ENCODE peak calls at places on chromosomes 16 and 17, in nine cellular contexts. K is BE2C; C is ascending aorta; J is GM12865; N is CD4-positive, alpha-beta T cell; L is body of pancreas; B is uterus; T is AG10803; Z is K562. A is an unnamed sample.
A peak's percentile ranks its signal among the peaks of the same experiment; 100 is the strongest.

GRCh38 chr17:18259621-18260331 is 686 bp upstream of the MIEF2 start:
- DNase-seq in J (no peak), K (no peak), C (no peak), Z (no peak), T (peak; percentile 55), N (no peak), L (no peak), B (no peak), A (no peak)

GRCh38 chr17:10192500-10192899 is 5.9 kb downstream of the GAS7 start:
- DNase-seq in C (no peak), T (peak; percentile 30), K (no peak), N (no peak), B (no peak), L (no peak), J (no peak), Z (no peak), A (no peak)

GRCh38 chr17:79282294-79282693 is 207.7 kb downstream of the ENGASE start:
- DNase-seq in Z (no peak), T (no peak), B (no peak), C (no peak), K (no peak), J (no peak), L (no peak), N (no peak), A (no peak)

GRCh38 chr16:50696575-50697420 is 3.4 kb downstream of the NOD2 start:
- DNase-seq in N (no peak), B (peak; percentile 62), C (peak; percentile 80), Z (peak; percentile 62), L (peak; percentile 49), T (peak; percentile 73), J (peak; percentile 92), K (peak; percentile 71), A (peak; percentile 95)

GRCh38 chr16:47374629-47375028 is 86.2 kb downstream of the ITFG1 start:
- DNase-seq in K (no peak), Z (no peak), T (no peak), J (no peak), C (no peak), B (no peak), L (no peak), N (no peak), A (no peak)

GRCh38 chr16:59591480-59591879 is 857.4 kb upstream of the GOT2 start:
- DNase-seq in J (no peak), C (no peak), T (peak; percentile 53), L (no peak), Z (no peak), B (no peak), K (no peak), N (no peak), A (no peak)

GRCh38 chr17:63446981-63447687 is 1.0 kb upstream of the CYB561 start:
- DNase-seq in C (no peak), Z (no peak), B (no peak), N (peak; percentile 18), J (no peak), T (no peak), K (peak; percentile 89), L (peak; percentile 60), A (no peak)

GRCh38 chr17:66414528-66415175 is 112.2 kb downstream of the PRKCA start:
- DNase-seq in K (no peak), N (no peak), Z (no peak), J (peak; percentile 63), B (no peak), C (no peak), T (no peak), L (no peak), A (no peak)

GRCh38 chr16:50610331-50611262 is 62.4 kb downstream of the NKD1 start:
- DNase-seq in T (no peak), N (no peak), L (no peak), C (no peak), B (no peak), Z (peak; percentile 37), K (no peak), J (no peak), A (no peak)

GRCh38 chr17:83189673-83190385 is 110.4 kb downstream of the METRNL start:
- DNase-seq in T (peak; percentile 97), C (no peak), J (no peak), B (peak; percentile 24), K (no peak), L (no peak), Z (no peak), N (no peak), A (peak; percentile 34)

GRCh38 chr17:32483451-32484019 is 3.3 kb upstream of the CDK5R1 start:
- DNase-seq in K (peak; percentile 34), J (peak; percentile 76), B (peak; percentile 68), Z (no peak), T (peak; percentile 82), L (peak; percentile 69), N (no peak), C (no peak), A (no peak)

GRCh38 chr17:73474370-73474988 is 162.7 kb upstream of the CDC42EP4 start:
- DNase-seq in T (peak; percentile 39), C (no peak), J (no peak), L (peak; percentile 80), N (no peak), B (peak; percentile 26), Z (peak; percentile 81), K (peak; percentile 94), A (no peak)

GRCh38 chr17:44005527-44005864 is 1.1 kb downstream of the NAGS start:
- DNase-seq in J (no peak), N (no peak), K (no peak), T (no peak), L (no peak), Z (no peak), C (no peak), B (no peak), A (no peak)

GRCh38 chr17:45284176-45285140 is 22.6 kb upstream of the SPATA32 start:
- DNase-seq in N (peak; percentile 14), K (no peak), T (no peak), L (peak; percentile 46), C (no peak), J (peak; percentile 61), B (no peak), Z (no peak), A (no peak)

GRCh38 chr17:64448665-64449512 is at the start of gene MILR1:
- DNase-seq in L (no peak), C (no peak), K (no peak), J (peak; percentile 64), T (peak; percentile 68), Z (peak; percentile 28), B (peak; percentile 18), N (no peak), A (no peak)

DNA sequence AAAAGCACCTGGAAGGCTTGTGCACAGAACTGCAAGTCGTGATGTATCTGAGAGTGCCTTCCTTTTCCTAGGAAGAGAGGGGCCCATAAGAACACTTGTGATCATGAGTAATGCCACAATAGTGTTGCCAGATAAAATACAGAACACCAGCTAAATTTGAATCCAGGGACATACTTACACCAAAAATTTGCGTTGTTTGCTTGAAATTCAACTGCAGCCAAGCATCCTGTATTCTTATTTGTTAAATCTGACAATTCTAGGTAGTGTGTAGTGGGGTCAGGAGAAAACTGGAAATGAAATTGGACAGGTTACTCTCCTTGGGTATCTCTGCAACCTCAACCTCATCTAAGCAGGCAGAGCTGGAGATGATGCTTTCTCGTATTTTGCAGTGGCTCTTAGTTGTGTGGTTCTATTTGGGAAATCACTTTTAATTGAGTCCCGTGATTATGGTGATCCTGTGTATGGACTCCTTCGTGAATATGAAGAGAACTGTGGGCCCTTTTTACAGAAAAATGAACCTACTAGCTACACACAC is 12.0 kb downstream of the SLC35B1 start:
- DNase-seq in J (no peak), T (no peak), K (no peak), B (no peak), Z (no peak), L (no peak), N (no peak), C (no peak), A (no peak)
- TF ChIP-seq CTCF in J (no peak), T (no peak), K (no peak), B (no peak), Z (no peak), L (no peak), N (no peak), C (no peak), A (peak; percentile 61)

GRCh38 chr17:148757-149156 is 11.4 kb downstream of the SCGB1C2 start:
- DNase-seq in L (no peak), J (no peak), B (peak; percentile 2), C (no peak), Z (no peak), N (no peak), K (no peak), T (no peak), A (no peak)

GRCh38 chr17:151004-151403 is 13.6 kb downstream of the SCGB1C2 start:
- DNase-seq in Z (no peak), N (no peak), K (no peak), J (no peak), T (no peak), L (no peak), B (no peak), C (no peak), A (no peak)

GRCh38 chr17:147796-148740 is 10.7 kb downstream of the SCGB1C2 start:
- DNase-seq in T (no peak), B (peak; percentile 8), N (no peak), K (no peak), L (peak; percentile 9), Z (no peak), J (no peak), C (no peak), A (peak; percentile 33)

GRCh38 chr17:149897-150575 is 12.7 kb downstream of the SCGB1C2 start:
- DNase-seq in J (no peak), C (no peak), B (peak; percentile 7), L (no peak), K (no peak), T (no peak), Z (no peak), N (no peak), A (no peak)

GRCh38 chr17:149231-149630 is 11.9 kb downstream of the SCGB1C2 start:
- DNase-seq in C (no peak), Z (no peak), L (no peak), T (no peak), B (no peak), J (no peak), N (no peak), K (no peak), A (no peak)
- TF ChIP-seq CTCF in C (no peak), Z (no peak), L (no peak), T (no peak), B (no peak), J (no peak), N (no peak), K (no peak), A (no peak)

GRCh38 chr17:82101767-82102679 is 4.0 kb upstream of the FASN start:
- DNase-seq in C (no peak), N (no peak), Z (no peak), T (no peak), L (peak; percentile 40), B (peak; percentile 20), J (no peak), K (no peak), A (no peak)
- TF ChIP-seq CTCF in C (no peak), N (no peak), Z (no peak), T (no peak), L (no peak), B (no peak), J (no peak), K (no peak), A (no peak)

DNA sequence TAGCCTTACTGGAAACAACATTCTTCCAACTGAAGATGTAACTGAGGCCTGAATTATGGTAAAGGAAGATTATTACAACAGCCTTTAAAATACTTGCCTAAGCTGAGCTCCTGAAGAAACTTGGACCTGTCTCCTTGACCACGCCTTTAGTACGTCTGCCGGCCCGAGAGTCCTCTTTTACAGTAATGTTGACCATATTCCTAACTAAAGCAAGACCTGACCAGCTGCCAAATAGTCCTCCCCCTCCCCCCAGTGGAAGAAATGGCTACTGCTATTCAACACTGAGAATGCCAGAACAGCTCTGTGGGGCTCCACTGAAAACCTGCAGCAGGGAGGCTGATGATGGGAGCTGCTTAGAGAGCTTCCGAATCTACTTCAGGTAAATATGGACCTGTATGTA is 12.6 kb upstream of the FOXJ1 start:
- DNase-seq in B (no peak), C (no peak), J (no peak), T (peak; percentile 11), N (no peak), Z (no peak), L (no peak), K (no peak), A (no peak)
- TF ChIP-seq CTCF in B (no peak), C (no peak), J (no peak), T (peak; percentile 31), N (no peak), Z (no peak), L (peak; percentile 13), K (peak; percentile 16), A (no peak)